ENCODE peak calls at places on chromosomes 12 and 14, in ten cellular contexts. R is C1 segment of cervical spinal cord, N is NCI-H460, S is fibroblast of the aortic adventitia, O is D721Med, C is 8988T, W is RWPE1, T is activated T-helper 1 cell treated with Interleukin-2 at 50 U/mL for 16 hours, M is mucosa of gallbladder, G is T-helper 2 cell. H is an unnamed sample.

GRCh38 chr14:94041551-94042346 is 15.6 kb downstream of the OTUB2 start:
- DNase-seq in R (no peak), N (no peak), S (peak), O (no peak), C (no peak), W (no peak), T (no peak), M (peak), G (no peak), H (peak)

GRCh38 chr14:92905667-92906066 is 17.3 kb upstream of the CHGA start:
- DNase-seq in R (no peak), N (no peak), S (no peak), O (no peak), C (no peak), W (no peak), T (no peak), M (no peak), G (no peak), H (no peak)

GRCh38 chr12:57549909-57550627 is at the start of gene KIF5A:
- DNase-seq in R (peak), N (no peak), S (no peak), O (peak), C (peak), W (peak), T (peak), M (no peak), G (peak), H (peak)

GRCh38 chr12:65189028-65189718 is 19.8 kb downstream of the LEMD3 start:
- DNase-seq in R (no peak), N (no peak), S (no peak), O (no peak), C (no peak), W (no peak), T (no peak), M (no peak), G (no peak), H (no peak)

GRCh38 chr14:36659010-36659821 is 2.4 kb upstream of the PAX9 start:
- DNase-seq in R (no peak), N (no peak), S (no peak), O (no peak), C (no peak), W (no peak), T (no peak), M (no peak), G (no peak), H (no peak)

GRCh38 chr12:89080797-89081470 is 271.4 kb downstream of the DUSP6 start:
- DNase-seq in R (no peak), N (no peak), S (no peak), O (no peak), C (no peak), W (no peak), T (no peak), M (no peak), G (no peak), H (no peak)

GRCh38 chr14:90412058-90412457 is 15.2 kb downstream of the CALM1 start:
- DNase-seq in R (no peak), N (no peak), S (peak), O (no peak), C (no peak), W (no peak), T (no peak), M (no peak), G (no peak), H (no peak)

GRCh38 chr14:93004699-93005082 is 81.7 kb downstream of the CHGA start:
- DNase-seq in R (no peak), N (no peak), S (no peak), O (no peak), C (no peak), W (no peak), T (no peak), M (no peak), G (no peak), H (no peak)

GRCh38 chr14:89563503-89563902 is 146.5 kb upstream of the FOXN3 start:
- DNase-seq in R (no peak), N (no peak), S (no peak), O (no peak), C (no peak), W (no peak), T (no peak), M (no peak), G (no peak), H (no peak)

GRCh38 chr12:115421796-115422709 is 738.1 kb upstream of the TBX3 start:
- DNase-seq in R (no peak), N (no peak), S (no peak), O (no peak), C (no peak), W (no peak), T (no peak), M (no peak), G (no peak), H (no peak)

GRCh38 chr12:7116196-7116595 is 7.2 kb upstream of the C1RL start:
- DNase-seq in R (no peak), N (no peak), S (no peak), O (no peak), C (no peak), W (no peak), T (no peak), M (no peak), G (no peak), H (no peak)

GRCh38 chr14:71319646-71320045 is 412.4 kb downstream of the PCNX1 start:
- DNase-seq in R (no peak), N (no peak), S (peak), O (no peak), C (no peak), W (peak), T (no peak), M (no peak), G (no peak), H (no peak)

GRCh38 chr12:125029756-125030358 is 35.4 kb upstream of the AACS start:
- DNase-seq in R (no peak), N (no peak), S (no peak), O (peak), C (no peak), W (no peak), T (no peak), M (no peak), G (no peak), H (no peak)

GRCh38 chr12:59381106-59381505 is 214.7 kb upstream of the SLC16A7 start:
- DNase-seq in R (no peak), N (no peak), S (no peak), O (no peak), C (no peak), W (no peak), T (no peak), M (no peak), G (no peak), H (no peak)

GRCh38 chr12:60335765-60336164 is 739.9 kb downstream of the SLC16A7 start:
- DNase-seq in R (no peak), N (no peak), S (peak), O (no peak), C (no peak), W (peak), T (no peak), M (no peak), G (no peak), H (no peak)

GRCh38 chr12:88218293-88218692 is 76.2 kb downstream of the TMTC3 start:
- DNase-seq in R (no peak), N (no peak), S (no peak), O (no peak), C (no peak), W (no peak), T (no peak), M (no peak), G (no peak), H (no peak)

GRCh38 chr12:93273834-93274705 is 103.7 kb upstream of the NUDT4 start:
- DNase-seq in R (no peak), N (no peak), S (no peak), O (no peak), C (no peak), W (no peak), T (no peak), M (no peak), G (no peak), H (no peak)

GRCh38 chr12:20183563-20183962 is 184.8 kb upstream of the PDE3A start:
- DNase-seq in R (no peak), N (no peak), S (peak), O (no peak), C (no peak), W (no peak), T (no peak), M (no peak), G (no peak), H (no peak)

GRCh38 chr14:68249534-68250517 is 430.2 kb downstream of the RAD51B start:
- DNase-seq in R (no peak), N (no peak), S (peak), O (no peak), C (no peak), W (no peak), T (no peak), M (no peak), G (no peak), H (no peak)

GRCh38 chr12:121034906-121035305 is 4.1 kb downstream of the OASL start:
- DNase-seq in R (no peak), N (no peak), S (no peak), O (no peak), C (no peak), W (no peak), T (no peak), M (no peak), G (no peak), H (no peak)

GRCh38 chr12:65808580-65808979 is 15.7 kb upstream of the HMGA2 start:
- DNase-seq in R (no peak), N (no peak), S (no peak), O (no peak), C (no peak), W (no peak), T (no peak), M (no peak), G (no peak), H (no peak)

GRCh38 chr14:35532783-35533356 is 1.1 kb upstream of the INSM2 start:
- DNase-seq in R (no peak), N (no peak), S (no peak), O (no peak), C (no peak), W (no peak), T (no peak), M (no peak), G (no peak), H (no peak)

GRCh38 chr12:116708826-116709756 is 28.8 kb downstream of the SPRING1 start:
- DNase-seq in R (peak), N (peak), S (peak), O (no peak), C (peak), W (peak), T (peak), M (peak), G (no peak), H (peak)

H was measured in left ventricle myocardium superior.